ENCODE peak calls at places on chromosomes 4 and X, in five cellular contexts. B, U, G, Z and D are unnamed samples.

GRCh38 chrX:110143454-110144210 is 140.7 kb downstream of the TMEM164 start:
- DNase-seq in B (no peak), U (no peak), G (no peak), Z (no peak), D (peak; percentile 24)

GRCh38 chr4:168432419-168433146 is 47.7 kb downstream of the DDX60L start:
- DNase-seq in B (no peak), U (no peak), G (no peak), Z (no peak), D (no peak)

GRCh38 chr4:41476310-41476709 is 61.6 kb upstream of the LIMCH1 start:
- DNase-seq in B (no peak), U (peak; percentile 42), G (no peak), Z (no peak), D (no peak)

GRCh38 chrX:38754102-38754790 is 47.0 kb upstream of the MID1IP1 start:
- DNase-seq in B (peak; percentile 11), U (peak; percentile 8), G (no peak), Z (no peak), D (peak; percentile 9)

GRCh38 chr4:8132400-8132799 is 26.2 kb downstream of the ABLIM2 start:
- DNase-seq in B (no peak), U (no peak), G (no peak), Z (no peak), D (no peak)

GRCh38 chr4:42654606-42655005 is 2.3 kb downstream of the ATP8A1 start:
- DNase-seq in B (peak; percentile 11), U (no peak), G (no peak), Z (no peak), D (peak; percentile 70)

GRCh38 chr4:13912966-13913365 is 285.4 kb upstream of the BOD1L1 start:
- DNase-seq in B (no peak), U (no peak), G (no peak), Z (no peak), D (no peak)

GRCh38 chr4:19540859-19541258 is 710.8 kb upstream of the SLIT2 start:
- DNase-seq in B (no peak), U (no peak), G (no peak), Z (no peak), D (no peak)

GRCh38 chrX:7334253-7334935 is 186.4 kb upstream of the PUDP start:
- DNase-seq in B (peak; percentile 5), U (no peak), G (no peak), Z (no peak), D (no peak)

GRCh38 chrX:13742397-13743176 is 8.0 kb downstream of the OFD1 start:
- DNase-seq in B (no peak), U (no peak), G (no peak), Z (no peak), D (no peak)

GRCh38 chr4:76696109-76696508 is 201.8 kb downstream of the SOWAHB start:
- DNase-seq in B (no peak), U (no peak), G (no peak), Z (no peak), D (no peak)

GRCh38 chr4:20403317-20403716 is 151.6 kb downstream of the SLIT2 start:
- DNase-seq in B (no peak), U (no peak), G (no peak), Z (no peak), D (no peak)